ENCODE peak calls at places on chromosomes 1 and 21, in five cellular contexts. Z is MM.1S, O is tibial artery, H is omental fat pad, N is ovary. B is an unnamed sample.

GRCh38 chr21:37905291-37905690 is 11.0 kb downstream of the KCNJ6 start:
- DNase-seq in Z (no peak), N (no peak), O (no peak), H (no peak), B (no peak)

GRCh38 chr1:48524892-48525467 is 53.0 kb upstream of the SPATA6 start:
- DNase-seq in O (no peak), H (no peak), Z (no peak), N (no peak), B (no peak)

GRCh38 chr1:217040696-217041095 is 317.5 kb upstream of the ESRRG start:
- DNase-seq in Z (no peak), N (no peak), H (no peak), O (no peak), B (no peak)

GRCh38 chr1:4585216-4585615 is 69.2 kb upstream of the AJAP1 start:
- DNase-seq in H (no peak), O (no peak), Z (peak), N (no peak), B (no peak)

GRCh38 chr1:113552244-113552643 is 161.9 kb downstream of the MAGI3 start:
- DNase-seq in N (no peak), Z (no peak), O (no peak), H (no peak), B (no peak)

GRCh38 chr1:155226910-155227260 is 18.4 kb downstream of the MTX1 start:
- DNase-seq in H (no peak), N (no peak), O (peak), Z (peak), B (peak)

GRCh38 chr1:26831546-26832248 is 5.2 kb downstream of the ZDHHC18 start:
- DNase-seq in Z (no peak), H (no peak), O (no peak), N (no peak), B (no peak)

GRCh38 chr1:111709986-111710385 is 29.2 kb downstream of the INKA2 start:
- DNase-seq in Z (no peak), N (no peak), H (no peak), O (no peak), B (no peak)

GRCh38 chr21:41255190-41255589 is 61.4 kb upstream of the FAM3B start:
- DNase-seq in H (no peak), N (no peak), Z (no peak), O (no peak), B (no peak)

GRCh38 chr1:162389971-162390370 is 8.4 kb downstream of the C1orf226 start:
- DNase-seq in H (no peak), O (no peak), N (no peak), Z (no peak), B (no peak)

DNA sequence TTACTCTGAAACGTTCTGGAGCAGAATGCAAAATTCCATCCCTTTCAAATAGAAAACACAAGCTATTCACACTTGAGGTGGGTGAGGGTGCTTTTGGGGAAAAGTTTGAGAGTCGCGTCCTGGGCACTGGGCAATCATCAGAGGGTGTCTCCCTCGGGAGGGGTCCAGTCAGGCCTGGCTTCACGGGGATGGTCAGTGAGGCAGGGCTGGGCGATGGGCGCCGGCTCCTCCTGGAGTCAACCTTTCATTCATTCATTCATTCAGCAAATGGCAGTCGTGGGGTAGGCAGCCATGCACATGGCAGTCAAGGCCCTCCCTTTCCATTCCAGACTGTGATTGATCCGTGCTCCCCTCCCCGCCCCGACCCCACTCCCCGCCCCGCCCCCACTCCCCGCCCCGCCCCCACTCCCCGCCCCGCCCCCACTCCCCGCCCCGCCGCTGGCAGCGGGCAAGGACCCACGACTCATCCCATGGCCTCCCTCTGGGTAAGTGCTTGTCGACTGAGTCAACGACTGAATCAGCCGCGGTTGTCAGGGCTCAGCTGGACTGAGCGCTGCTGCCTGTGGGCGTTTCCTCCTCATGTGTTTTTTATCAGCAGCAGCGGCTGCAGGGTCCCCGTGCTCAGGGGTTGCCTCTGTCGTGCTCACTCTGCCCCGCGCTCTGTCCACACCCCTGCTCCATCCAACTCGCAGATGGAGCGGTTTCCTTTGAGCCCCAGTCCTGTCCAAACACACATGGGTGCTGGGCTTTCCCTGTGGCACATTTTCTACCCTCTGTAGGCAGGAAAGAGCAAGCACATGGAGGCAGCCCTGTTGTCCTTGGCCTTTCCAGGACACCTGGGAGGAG is 12.5 kb upstream of the SPSB1 start:
- DNase-seq in O (peak), N (no peak), Z (no peak), H (no peak), B (no peak)
- TF ChIP-seq CTCF in O (no peak), N (no peak), Z (no peak), H (no peak), B (no peak)

DNA sequence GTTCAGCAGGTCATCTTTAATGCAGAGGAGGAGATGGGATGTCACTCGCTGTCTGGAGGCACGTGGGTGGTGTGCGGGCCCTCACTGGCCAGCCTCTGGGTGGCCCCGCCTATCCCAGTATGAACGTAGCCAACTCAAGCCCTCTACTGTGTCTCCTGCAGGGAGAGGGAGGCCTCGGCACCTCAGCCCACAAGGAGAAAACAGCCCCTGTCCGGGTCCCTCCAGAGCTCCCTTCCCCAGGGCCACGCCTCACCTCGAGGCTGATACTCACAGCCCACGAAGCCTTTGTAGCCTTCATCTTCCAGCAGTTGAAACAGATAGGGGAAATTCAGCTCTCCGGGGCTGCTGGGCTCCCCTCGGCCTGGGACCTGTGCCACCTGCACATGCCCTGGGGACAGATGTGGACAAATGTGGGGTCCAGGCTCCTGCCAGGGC is 2.6 kb downstream of the HYI start:
- DNase-seq in Z (no peak), N (no peak), H (no peak), O (no peak), B (no peak)
- TF ChIP-seq CTCF in Z (no peak), N (no peak), H (no peak), O (no peak), B (no peak)

DNA sequence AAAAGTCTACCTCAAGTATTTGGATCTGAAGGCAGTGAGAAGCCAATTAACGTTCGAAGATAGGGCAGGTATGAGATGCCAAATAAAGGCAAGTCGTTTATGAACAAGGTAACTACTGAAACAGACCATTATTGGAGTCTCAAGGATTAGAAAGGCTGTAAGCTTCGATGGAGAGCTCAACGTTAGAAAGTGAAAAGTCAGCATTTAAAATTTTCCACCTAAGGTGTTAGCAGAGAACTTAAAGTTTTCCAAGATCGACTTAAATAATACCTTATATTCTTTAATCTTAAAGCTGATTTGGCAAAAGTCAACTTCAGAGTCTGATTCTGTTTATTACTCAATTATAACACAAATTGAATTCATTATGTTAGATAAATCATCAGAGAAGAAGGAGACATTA is 28.1 kb downstream of the CLDN17 start:
- DNase-seq in H (no peak), O (no peak), N (no peak), Z (no peak), B (no peak)
- TF ChIP-seq CTCF in H (no peak), O (no peak), N (no peak), Z (no peak), B (no peak)

GRCh38 chr1:31576743-31577455 is 584 bp downstream of the TINAGL1 start:
- DNase-seq in O (no peak), N (no peak), H (no peak), Z (no peak), B (no peak)
- TF ChIP-seq CTCF in O (no peak), N (no peak), H (no peak), Z (no peak), B (no peak)

GRCh38 chr1:25523512-25523911 is 19.9 kb upstream of the LDLRAP1 start:
- DNase-seq in N (no peak), H (no peak), Z (no peak), O (no peak), B (no peak)
- TF ChIP-seq CTCF in N (no peak), H (no peak), Z (no peak), O (no peak), B (no peak)

DNA sequence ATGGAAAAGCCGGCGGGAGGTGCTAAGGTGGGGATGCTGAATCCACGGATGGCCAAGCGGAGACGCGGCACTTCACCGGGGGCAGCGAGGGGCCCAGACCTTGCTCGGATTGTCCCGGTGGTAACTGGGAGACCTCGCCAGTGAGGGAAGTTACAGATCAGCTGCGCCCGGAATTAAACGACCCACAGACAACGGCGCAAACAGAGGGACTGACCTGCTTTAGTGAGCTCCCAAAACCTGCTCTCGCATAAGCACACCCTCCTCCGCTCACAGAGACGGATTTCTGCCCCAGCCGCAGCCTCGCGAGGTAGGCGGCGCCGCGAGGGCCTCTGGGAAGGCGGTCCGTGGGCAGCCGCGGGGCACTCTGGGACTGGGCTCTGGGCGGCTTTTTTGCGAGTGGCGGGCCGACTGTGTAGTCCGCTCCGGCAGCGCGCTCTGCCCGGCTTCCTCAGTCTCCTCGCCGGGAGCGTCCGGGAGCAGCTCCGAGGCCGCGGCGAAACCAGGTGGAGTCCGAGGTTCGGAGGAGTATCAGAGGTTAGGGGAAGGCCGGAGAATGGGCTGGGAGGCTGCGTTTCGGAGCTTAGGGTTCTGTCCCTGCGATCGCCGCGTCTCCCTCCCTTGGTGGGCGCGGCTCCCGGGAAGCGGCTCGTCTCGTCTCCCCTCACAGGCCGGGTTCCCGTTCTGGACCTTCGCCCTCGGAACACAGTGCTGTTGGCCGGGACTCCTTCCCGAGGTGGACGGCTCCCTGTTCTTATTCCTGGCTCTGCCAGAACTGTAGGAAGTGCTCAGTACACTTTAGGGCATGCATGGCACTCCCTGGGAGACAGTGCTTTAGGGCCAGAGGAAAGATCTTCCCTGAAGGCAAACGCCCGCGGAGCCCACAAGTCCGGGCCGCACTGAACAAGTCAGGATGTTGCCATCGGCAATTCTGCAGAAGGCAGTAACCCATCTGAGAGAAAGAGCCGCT is at the start of gene EXO5:
- DNase-seq in O (peak), Z (peak), N (peak), H (peak), B (peak)
- TF ChIP-seq CTCF in O (no peak), Z (no peak), N (no peak), H (no peak), B (no peak)

DNA sequence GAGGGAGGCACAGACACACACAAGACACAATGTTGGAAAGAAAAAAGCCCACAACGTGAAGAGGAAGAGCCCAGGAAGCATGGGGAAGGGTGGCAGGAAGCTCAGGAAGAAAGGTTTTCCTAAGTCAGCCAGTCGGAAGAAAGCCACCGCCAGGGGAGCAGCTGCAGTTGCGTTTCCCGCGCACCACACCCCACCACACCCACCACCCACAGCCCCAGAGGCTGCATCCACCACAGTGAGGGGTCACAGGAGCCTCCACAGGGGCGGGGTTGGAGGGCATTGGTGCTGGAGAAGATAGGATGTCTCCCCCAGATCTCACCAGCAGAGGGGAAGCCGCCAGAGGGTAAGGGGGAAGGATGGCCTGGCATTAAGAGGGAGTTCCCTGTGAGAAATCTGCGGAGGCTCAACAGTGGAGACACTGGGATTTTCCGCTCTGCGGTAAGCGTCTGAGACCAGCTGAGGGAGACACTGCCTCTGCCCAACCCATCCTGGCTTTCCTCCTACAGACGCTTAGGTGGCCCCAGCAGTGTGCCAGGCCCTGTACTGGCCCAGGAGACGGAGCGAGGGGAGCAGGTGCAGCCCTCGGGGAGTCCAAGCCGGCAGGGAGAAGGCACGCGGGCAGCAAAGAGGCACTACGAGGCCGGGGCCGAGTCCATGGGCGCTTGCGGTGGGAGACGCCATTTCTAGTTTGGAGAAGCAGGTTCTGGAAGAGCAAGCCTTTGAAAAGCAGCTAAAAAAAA is 19.8 kb downstream of the PGLYRP3 start:
- DNase-seq in N (no peak), H (no peak), O (no peak), Z (no peak), B (no peak)
- TF ChIP-seq CTCF in N (no peak), H (no peak), O (no peak), Z (no peak), B (no peak)

DNA sequence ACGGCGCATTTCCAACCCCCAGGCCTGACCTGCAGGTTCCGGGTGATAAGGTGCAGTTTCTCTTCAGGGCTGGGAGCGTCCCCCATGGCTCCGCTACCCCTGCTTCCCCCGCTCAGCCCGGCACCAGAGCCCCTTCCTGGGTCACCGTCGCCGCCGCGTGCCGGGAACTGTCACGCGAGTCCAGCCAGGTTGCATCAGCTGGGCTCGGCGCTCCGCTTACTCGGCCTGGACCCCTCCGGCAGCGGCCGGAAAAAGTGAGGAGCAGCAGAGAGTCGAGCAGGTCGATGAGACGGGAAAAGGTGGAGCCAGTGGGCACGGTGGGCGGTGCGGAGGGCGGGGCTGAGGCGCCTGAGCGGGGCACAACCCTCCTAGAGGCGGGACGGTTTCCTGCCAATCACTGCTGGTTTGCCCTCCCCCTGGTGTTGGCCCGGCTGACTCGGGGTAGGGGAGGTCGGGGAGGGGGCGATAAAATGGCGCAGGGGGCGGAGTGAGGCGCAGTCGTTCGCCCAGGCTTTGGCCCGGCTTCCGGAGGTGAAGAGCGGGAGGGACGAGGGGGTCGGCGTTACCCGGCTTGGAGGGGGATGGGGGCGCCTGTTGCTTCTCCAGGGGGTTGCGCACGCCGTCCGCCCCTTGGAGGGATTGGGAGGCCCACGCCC is at the start of the genes S100PBP and YARS1:
- DNase-seq in N (peak), O (peak), H (peak), Z (peak), B (peak)
- TF ChIP-seq CTCF in N (no peak), O (no peak), H (no peak), Z (no peak), B (no peak)

GRCh38 chr21:39096754-39097153 is 86.5 kb downstream of the PSMG1 start:
- DNase-seq in H (no peak), O (no peak), N (no peak), Z (no peak), B (no peak)
- TF ChIP-seq CTCF in H (no peak), O (no peak), N (no peak), Z (no peak), B (no peak)